ENCODE peak calls at places on chromosome 19, in nine cellular contexts. Y, H, A, C, E, V, P, I and X are unnamed samples. For H3K36me3, the result is how much of the 10 kb centered on the place peaks cover.

GRCh38 chr19:49570997-49571676 is 9.2 kb downstream of the NOSIP start:
- DNase-seq in P (no peak), Y (no peak), C (no peak), A (no peak), I (peak), H (no peak), V (no peak), E (no peak), X (no peak)

GRCh38 chr19:55723491-55723890 is 14.7 kb downstream of the NLRP9 start:
- DNase-seq in V (no peak), A (no peak), C (no peak), I (no peak), P (no peak), Y (no peak), H (no peak), E (no peak), X (no peak)

GRCh38 chr19:16888629-16889371 is at the start of gene F2RL3:
- DNase-seq in A (peak), Y (peak), E (no peak), C (peak), V (peak), I (no peak), P (peak), H (peak), X (no peak)

GRCh38 chr19:48006762-48007161 is 12.3 kb downstream of the ELSPBP1 start:
- DNase-seq in I (no peak), E (no peak), H (no peak), V (no peak), P (no peak), Y (peak), C (no peak), A (no peak), X (no peak)

GRCh38 chr19:44958090-44958489 is 2.9 kb downstream of the CLPTM1 start:
- DNase-seq in C (no peak), E (no peak), V (no peak), I (no peak), A (no peak), P (no peak), Y (no peak), H (no peak), X (no peak)

GRCh38 chr19:55069137-55069858 is 6.3 kb upstream of the RDH13 start:
- DNase-seq in Y (peak), H (no peak), P (peak), A (no peak), I (peak), E (no peak), C (no peak), V (peak), X (peak)

GRCh38 chr19:43464089-43464775 is 1.2 kb downstream of the LYPD3 start:
- DNase-seq in E (no peak), H (peak), Y (peak), C (no peak), V (no peak), A (no peak), P (peak), I (peak), X (no peak)

GRCh38 chr19:47446534-47447469 is 24.9 kb downstream of the SLC8A2 start:
- DNase-seq in P (no peak), V (no peak), H (no peak), C (no peak), I (no peak), E (no peak), Y (peak), A (no peak), X (peak)

GRCh38 chr19:18058208-18059009 is 28.3 kb downstream of the IL12RB1 start:
- DNase-seq in E (no peak), P (peak), V (peak), A (peak), H (peak), Y (peak), I (peak), C (peak), X (peak)

GRCh38 chr19:14248578-14249011 is 42.6 kb upstream of the ADGRL1 start:
- DNase-seq in A (peak), P (peak), C (no peak), I (peak), H (no peak), Y (peak), E (no peak), V (peak), X (no peak)

GRCh38 chr19:16191216-16191908 is 6.2 kb downstream of the FAM32A start:
- DNase-seq in E (no peak), I (no peak), C (no peak), A (no peak), H (no peak), Y (no peak), V (no peak), P (no peak), X (no peak)

GRCh38 chr19:48654299-48655059 is 8.5 kb upstream of the CA11 start:
- DNase-seq in P (no peak), E (no peak), V (peak), C (no peak), I (peak), H (no peak), A (no peak), Y (peak), X (no peak)

GRCh38 chr19:46979770-46980105 is 39.9 kb upstream of the NPAS1 start:
- DNase-seq in H (no peak), E (no peak), Y (no peak), C (no peak), V (no peak), I (no peak), A (no peak), P (no peak), X (no peak)

GRCh38 chr19:50328257-50329145 is 676 bp downstream of the KCNC3 start:
- DNase-seq in P (no peak), A (peak), V (no peak), I (no peak), C (peak), Y (peak), E (no peak), H (peak), X (no peak)

GRCh38 chr19:44754743-44755066 is 6.2 kb downstream of the BCL3 start:
- DNase-seq in H (no peak), C (no peak), Y (no peak), I (no peak), P (no peak), A (no peak), V (no peak), E (no peak), X (no peak)

GRCh38 chr19:28706693-28707092 is 506.3 kb downstream of the UQCRFS1 start:
- DNase-seq in Y (no peak), V (no peak), C (no peak), I (no peak), H (no peak), P (no peak), E (no peak), A (no peak), X (peak)

GRCh38 chr19:4449022-4449825 is 8.4 kb downstream of the UBXN6 start:
- DNase-seq in H (no peak), E (no peak), A (no peak), I (no peak), V (peak), P (peak), C (no peak), Y (peak), X (no peak)

GRCh38 chr19:5974721-5975387 is 3.1 kb downstream of the RANBP3 start:
- DNase-seq in P (no peak), I (no peak), E (no peak), H (no peak), V (no peak), A (no peak), C (no peak), Y (no peak), X (peak)

GRCh38 chr19:38862321-38863059 is 12.7 kb upstream of the HNRNPL start:
- DNase-seq in H (no peak), Y (no peak), V (peak), P (peak), A (peak), E (no peak), C (no peak), I (no peak), X (no peak)

GRCh38 chr19:46704379-46705076 is 12.4 kb downstream of the PRKD2 start:
- DNase-seq in P (peak), E (no peak), H (peak), V (peak), C (peak), Y (peak), I (peak), A (peak), X (peak)

GRCh38 chr19:47376589-47377144 is 27.6 kb downstream of the DHX34 start:
- DNase-seq in P (no peak), C (no peak), E (no peak), I (no peak), A (no peak), V (no peak), H (peak), Y (no peak), X (no peak)

GRCh38 chr19:58128041-58128685 is 22.4 kb downstream of the ZNF329 start:
- DNase-seq in C (no peak), E (no peak), A (no peak), V (no peak), Y (no peak), H (no peak), I (no peak), P (no peak), X (no peak)

GRCh38 chr19:54462072-54462712 is 1.4 kb downstream of the LENG9 start:
- DNase-seq in I (no peak), H (peak), P (peak), E (no peak), C (no peak), Y (no peak), V (no peak), A (peak), X (no peak)

GRCh38 chr19:6092329-6093286 is 17.7 kb downstream of the RFX2 start:
- DNase-seq in I (peak), P (peak), E (peak), H (peak), V (peak), A (peak), Y (peak), C (no peak), X (peak)

GRCh38 chr19:35107541-35107939 is 8.1 kb upstream of the FXYD3 start:
- DNase-seq in H (no peak), V (peak), A (no peak), Y (peak), E (no peak), I (no peak), P (peak), C (no peak), X (peak)

GRCh38 chr19:22472180-22472637 is 50.1 kb upstream of the ZNF98 start:
- DNase-seq in H (no peak), E (no peak), Y (no peak), P (no peak), A (no peak), V (no peak), C (no peak), I (no peak), X (no peak)

GRCh38 chr19:57435062-57435978 is at the start of gene ZNF749:
- DNase-seq in V (peak), E (peak), I (peak), Y (peak), C (peak), H (peak), P (peak), A (peak), X (peak)

GRCh38 chr19:55492362-55492944 is 4.2 kb downstream of the SSC5D start:
- DNase-seq in V (no peak), H (no peak), E (no peak), P (no peak), I (no peak), C (no peak), Y (no peak), A (no peak), X (no peak)

GRCh38 chr19:48818234-48818823 is 7.5 kb upstream of the BCAT2 start:
- DNase-seq in A (no peak), E (no peak), P (peak), V (no peak), I (no peak), Y (no peak), C (no peak), H (no peak), X (no peak)

GRCh38 chr19:18230941-18231734 is 4.9 kb upstream of the PDE4C start:
- DNase-seq in P (no peak), C (no peak), H (no peak), Y (no peak), V (no peak), A (no peak), E (no peak), I (no peak), X (no peak)

GRCh38 chr19:41997851-41998229 is 3.8 kb upstream of the ATP1A3 start:
- DNase-seq in P (no peak), A (no peak), V (no peak), E (no peak), I (peak), C (no peak), Y (no peak), H (peak), X (no peak)

GRCh38 chr19:41998246-41999020 is 4.4 kb upstream of the ATP1A3 start:
- DNase-seq in A (no peak), E (no peak), I (peak), Y (peak), V (peak), P (peak), C (peak), H (peak), X (peak)

GRCh38 chr19:41995959-41996797 is 2.1 kb upstream of the ATP1A3 start:
- DNase-seq in Y (peak), A (no peak), I (peak), C (no peak), H (peak), P (no peak), V (no peak), E (no peak), X (no peak)

GRCh38 chr19:41999071-41999877 is 5.2 kb upstream of the ATP1A3 start:
- DNase-seq in E (no peak), H (peak), A (no peak), V (no peak), C (no peak), Y (no peak), P (no peak), I (peak), X (no peak)

GRCh38 chr19:41997121-41997850 is 3.3 kb upstream of the ATP1A3 start:
- DNase-seq in E (no peak), A (no peak), P (peak), H (peak), C (no peak), V (peak), Y (peak), I (peak), X (no peak)
- H3K4me3 ChIP-seq in E (no peak), A (no peak), P (no peak), H (no peak), C (no peak), V (no peak), Y (no peak), I (peak), X (no peak)

DNA sequence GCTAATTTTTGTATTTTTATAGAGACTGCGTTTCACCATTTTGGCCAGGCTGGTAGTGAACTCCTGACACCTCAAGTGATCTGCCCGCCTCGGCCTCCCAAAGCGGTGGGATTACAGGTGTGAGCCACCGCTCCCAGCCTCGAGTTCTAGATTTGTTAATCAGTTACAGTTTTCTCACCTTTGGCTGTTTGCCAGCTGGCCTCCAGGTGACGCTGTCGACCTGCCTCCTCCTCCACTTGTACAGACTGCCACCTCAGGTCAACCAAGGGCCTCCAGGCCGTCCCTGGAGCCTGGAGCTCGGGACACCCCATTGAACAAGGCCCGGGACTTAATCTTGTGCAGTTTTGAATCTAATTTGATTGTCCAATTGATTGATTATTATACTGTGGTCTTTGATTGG is 45.5 kb downstream of the IER2 start:
- DNase-seq in A (no peak), E (no peak), Y (peak), C (peak), P (peak), I (peak), V (no peak), H (no peak), X (no peak)
- TF ChIP-seq CTCF in A (no peak), E (no peak), Y (peak), C (peak), P (no peak), I (peak), V (no peak), H (no peak), X (peak)

GRCh38 chr19:51696606-51697005 is 3.5 kb downstream of the SPACA6 start:
- DNase-seq in C (no peak), Y (no peak), E (no peak), A (no peak), P (no peak), V (no peak), I (no peak), H (no peak), X (no peak)

GRCh38 chr19:51695702-51696315 is 2.7 kb downstream of the SPACA6 start:
- DNase-seq in I (no peak), C (no peak), V (no peak), A (no peak), P (no peak), E (no peak), Y (no peak), H (no peak), X (no peak)

GRCh38 chr19:51699170-51699569 is 6.0 kb downstream of the SPACA6 start:
- DNase-seq in E (no peak), C (no peak), Y (no peak), V (no peak), H (no peak), I (no peak), A (no peak), P (no peak), X (no peak)

GRCh38 chr19:51697169-51697776 is 4.1 kb downstream of the SPACA6 start:
- DNase-seq in H (no peak), Y (no peak), P (no peak), C (no peak), V (no peak), A (no peak), I (no peak), E (no peak), X (no peak)

DNA sequence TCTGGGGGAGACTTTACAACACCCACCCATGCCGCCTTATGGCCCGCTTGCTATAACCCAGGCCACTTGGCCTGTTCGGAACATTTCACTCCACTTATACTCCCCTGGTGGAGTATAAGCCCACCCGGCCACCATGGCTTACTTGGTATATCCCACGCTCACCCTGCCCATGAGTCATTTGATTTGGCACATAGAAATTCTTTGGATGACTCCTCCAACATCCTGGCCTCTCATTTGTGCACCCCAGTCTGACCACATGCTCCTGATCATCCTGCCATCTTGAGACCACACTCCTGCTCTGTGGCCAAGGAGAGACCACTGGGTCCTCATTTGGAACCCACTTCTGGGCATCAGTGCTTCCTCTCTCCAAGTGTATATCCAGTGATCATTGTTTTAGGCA is 5.2 kb downstream of the SPACA6 start:
- DNase-seq in I (no peak), E (no peak), C (no peak), V (no peak), Y (no peak), H (no peak), A (no peak), P (no peak), X (no peak)
- H3K36me3 ChIP-seq in I (half or more), E (under half), C (under half), V (under half), Y (half or more), H (half or more), A (under half), P (under half), X (under half)

GRCh38 chr19:33963514-33963913 is 166.8 kb downstream of the KCTD15 start:
- DNase-seq in Y (no peak), C (no peak), P (no peak), V (no peak), H (no peak), I (no peak), E (no peak), A (no peak), X (no peak)
- H3K4me3 ChIP-seq in Y (no peak), C (no peak), P (no peak), V (no peak), H (no peak), I (no peak), E (no peak), A (no peak), X (no peak)

GRCh38 chr19:19474950-19475781 is 40.2 kb downstream of the TSSK6 start:
- DNase-seq in P (no peak), I (no peak), V (no peak), C (no peak), A (no peak), Y (no peak), H (peak), E (no peak), X (no peak)

GRCh38 chr19:19480688-19481087 is 34.7 kb downstream of the TSSK6 start:
- DNase-seq in V (no peak), P (no peak), A (no peak), H (no peak), C (no peak), Y (no peak), I (no peak), E (no peak), X (no peak)

GRCh38 chr19:19471682-19472081 is 43.7 kb downstream of the TSSK6 start:
- DNase-seq in V (no peak), Y (no peak), A (no peak), P (no peak), H (peak), E (no peak), C (no peak), I (no peak), X (no peak)

GRCh38 chr19:19477705-19478383 is 37.5 kb downstream of the TSSK6 start:
- DNase-seq in A (no peak), P (no peak), V (no peak), Y (no peak), E (no peak), H (peak), C (no peak), I (no peak), X (no peak)

GRCh38 chr19:19475845-19476828 is 39.2 kb downstream of the TSSK6 start:
- DNase-seq in P (no peak), C (no peak), Y (no peak), E (no peak), I (peak), H (peak), A (no peak), V (no peak), X (no peak)
- TF ChIP-seq CTCF in P (no peak), C (peak), Y (peak), E (peak), I (peak), H (no peak), A (peak), V (peak), X (peak)

DNA sequence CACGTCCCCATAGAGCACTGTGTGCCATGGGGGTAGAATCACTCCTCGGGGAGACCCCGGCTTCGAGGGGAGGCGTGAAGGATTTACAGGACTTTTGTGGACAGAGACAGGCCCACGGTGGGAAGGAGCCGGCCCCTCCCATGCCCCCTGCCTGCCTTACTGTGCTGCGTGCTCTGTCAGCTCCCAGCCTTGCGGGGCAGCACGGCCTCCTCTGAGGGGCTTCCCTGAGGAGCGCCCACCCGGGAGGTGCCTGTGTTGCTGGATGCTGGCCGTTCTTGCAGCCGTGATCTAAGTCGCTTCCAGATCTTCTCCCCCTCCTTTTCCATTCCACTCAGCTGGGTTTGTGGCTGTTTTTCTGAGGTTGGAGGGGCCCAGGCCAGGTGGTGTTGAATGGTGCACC is 29.1 kb downstream of the PLEKHJ1 start:
- DNase-seq in A (no peak), E (no peak), H (no peak), V (no peak), P (no peak), Y (no peak), I (no peak), C (no peak), X (no peak)
- H3K36me3 ChIP-seq in A (under half), E (under half), H (half or more), V (under half), P (under half), Y (half or more), I (half or more), C (under half), X (under half)

DNA sequence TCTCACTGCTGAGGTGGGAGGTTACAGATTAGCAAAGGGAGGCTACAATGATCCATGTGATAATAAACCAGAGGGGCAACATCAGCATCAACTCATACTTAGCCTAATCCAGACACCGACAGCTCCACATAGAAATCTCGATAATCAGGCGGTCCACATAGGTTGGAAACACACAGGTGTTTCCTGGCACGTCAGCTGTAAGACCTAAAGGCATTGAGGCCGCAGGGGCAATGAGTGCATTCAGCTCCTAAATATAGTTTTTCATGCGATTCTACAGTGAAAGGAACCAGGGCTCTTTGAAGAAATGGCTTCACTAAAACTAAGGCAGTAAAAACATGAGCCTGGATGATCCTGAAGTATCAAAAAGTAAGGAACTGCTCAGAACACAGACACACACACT is 19.3 kb downstream of the PLPP2 start:
- DNase-seq in I (no peak), P (no peak), V (no peak), E (no peak), C (no peak), A (no peak), H (no peak), Y (no peak), X (no peak)
- H3K4me3 ChIP-seq in I (no peak), P (no peak), V (no peak), E (no peak), C (no peak), A (no peak), H (no peak), Y (no peak), X (no peak)